ENCODE peak calls at places on chromosomes 16 and 17, in seven cellular contexts. H is CD4-positive, alpha-beta memory T cell; Y is tibial artery; W is adrenal gland; U is upper lobe of left lung; R is CD8-positive, alpha-beta memory T cell; F is K562. G is an unnamed sample.
A peak's percentile ranks its signal among the peaks of the same experiment; 100 is the strongest.

GRCh38 chr17:73841431-73842060 is 197.3 kb upstream of the SDK2 start:
- DNase-seq in W (no peak), H (no peak), R (no peak), U (no peak), Y (no peak), F (no peak), G (no peak)

GRCh38 chr16:30069575-30070462 is 4.3 kb downstream of the ALDOA start:
- DNase-seq in Y (no peak), R (no peak), H (no peak), F (no peak), W (peak; percentile 50), U (peak; percentile 82), G (no peak)

GRCh38 chr17:2180768-2181167 is 122.8 kb downstream of the SMG6 start:
- DNase-seq in R (no peak), U (no peak), Y (no peak), H (no peak), F (no peak), W (no peak), G (no peak)

GRCh38 chr17:47095268-47095667 is 93.8 kb downstream of the CDC27 start:
- DNase-seq in R (no peak), W (no peak), Y (no peak), F (no peak), H (no peak), U (no peak), G (no peak)

GRCh38 chr17:63697341-63698286 is 2.3 kb downstream of the LIMD2 start:
- DNase-seq in R (peak; percentile 84), W (peak; percentile 70), F (peak; percentile 40), H (peak; percentile 85), Y (no peak), U (peak; percentile 81), G (peak; percentile 25)

GRCh38 chr17:74981318-74981978 is 6.0 kb upstream of the CDR2L start:
- DNase-seq in F (no peak), R (no peak), H (no peak), U (no peak), W (no peak), Y (no peak), G (no peak)

GRCh38 chr17:14201595-14201994 is 35.1 kb downstream of the CDRT15 start:
- DNase-seq in H (peak; percentile 88), R (peak; percentile 65), F (no peak), Y (no peak), W (no peak), U (no peak), G (no peak)

GRCh38 chr16:53091508-53092211 is 36.9 kb downstream of the CHD9 start:
- DNase-seq in Y (peak; percentile 76), U (peak; percentile 7), W (peak; percentile 70), R (no peak), H (no peak), F (no peak), G (no peak)

GRCh38 chr17:2054740-2055493 is at the start of gene HIC1:
- DNase-seq in U (peak; percentile 97), W (peak; percentile 79), H (peak; percentile 74), Y (peak; percentile 74), R (peak; percentile 79), F (peak; percentile 51), G (no peak)

GRCh38 chr17:76791053-76791980 is 53.4 kb downstream of the MFSD11 start:
- DNase-seq in Y (no peak), W (peak; percentile 31), R (peak; percentile 16), F (peak; percentile 79), H (peak; percentile 65), U (peak; percentile 57), G (peak; percentile 68)

GRCh38 chr17:48961516-48962233 is 6.7 kb downstream of the GIP start:
- DNase-seq in H (no peak), Y (no peak), F (peak; percentile 79), W (peak; percentile 38), R (no peak), U (no peak), G (no peak)

GRCh38 chr17:80649200-80649644 is 104.6 kb downstream of the RPTOR start:
- DNase-seq in F (no peak), Y (no peak), U (no peak), H (no peak), W (no peak), R (no peak), G (no peak)

GRCh38 chr17:48791128-48792032 is 25.6 kb downstream of the TTLL6 start:
- DNase-seq in U (no peak), H (no peak), R (no peak), W (peak; percentile 91), Y (peak; percentile 79), F (peak; percentile 70), G (peak; percentile 63)

GRCh38 chr17:48570325-48571023 is 7.7 kb downstream of the HOXB4 start:
- DNase-seq in F (peak; percentile 62), Y (no peak), U (peak; percentile 57), W (peak; percentile 24), R (no peak), H (no peak), G (no peak)

GRCh38 chr16:60684002-60684401 is 1352.2 kb downstream of the CDH8 start:
- DNase-seq in Y (no peak), R (no peak), U (no peak), H (no peak), F (no peak), W (no peak), G (no peak)

GRCh38 chr16:4370570-4371480 is 823 bp upstream of the VASN start:
- DNase-seq in H (no peak), U (peak; percentile 77), F (peak; percentile 78), W (peak; percentile 69), Y (peak; percentile 94), R (no peak), G (no peak)

GRCh38 chr16:57403965-57404817 is at the start of gene CCL17:
- DNase-seq in H (no peak), U (peak; percentile 45), W (no peak), F (no peak), R (no peak), Y (no peak), G (no peak)

GRCh38 chr16:278863-279366 is 1.5 kb upstream of the ARHGDIG start:
- DNase-seq in U (peak; percentile 45), F (no peak), W (no peak), H (peak; percentile 57), R (peak; percentile 30), Y (no peak), G (peak; percentile 47)

GRCh38 chr17:44198721-44199552 is 747 bp downstream of the ATXN7L3 start:
- DNase-seq in R (peak; percentile 45), W (no peak), Y (peak; percentile 44), H (peak; percentile 73), F (peak; percentile 91), U (peak; percentile 93), G (no peak)

GRCh38 chr17:30805944-30806456 is 18.5 kb downstream of the CRLF3 start:
- DNase-seq in R (no peak), F (no peak), U (no peak), W (no peak), H (no peak), Y (no peak), G (no peak)

GRCh38 chr17:41734139-41734948 is at the start of gene HAP1:
- DNase-seq in Y (no peak), F (no peak), U (peak; percentile 88), W (no peak), R (no peak), H (no peak), G (peak; percentile 52)

GRCh38 chr16:78325532-78325931 is 226.1 kb downstream of the WWOX start:
- DNase-seq in W (no peak), H (no peak), U (no peak), R (no peak), Y (no peak), F (peak; percentile 3), G (no peak)

GRCh38 chr17:58318627-58319180 is 9.9 kb downstream of the TSPOAP1 start:
- DNase-seq in F (no peak), U (no peak), H (peak; percentile 12), W (no peak), R (no peak), Y (no peak), G (no peak)

DNA sequence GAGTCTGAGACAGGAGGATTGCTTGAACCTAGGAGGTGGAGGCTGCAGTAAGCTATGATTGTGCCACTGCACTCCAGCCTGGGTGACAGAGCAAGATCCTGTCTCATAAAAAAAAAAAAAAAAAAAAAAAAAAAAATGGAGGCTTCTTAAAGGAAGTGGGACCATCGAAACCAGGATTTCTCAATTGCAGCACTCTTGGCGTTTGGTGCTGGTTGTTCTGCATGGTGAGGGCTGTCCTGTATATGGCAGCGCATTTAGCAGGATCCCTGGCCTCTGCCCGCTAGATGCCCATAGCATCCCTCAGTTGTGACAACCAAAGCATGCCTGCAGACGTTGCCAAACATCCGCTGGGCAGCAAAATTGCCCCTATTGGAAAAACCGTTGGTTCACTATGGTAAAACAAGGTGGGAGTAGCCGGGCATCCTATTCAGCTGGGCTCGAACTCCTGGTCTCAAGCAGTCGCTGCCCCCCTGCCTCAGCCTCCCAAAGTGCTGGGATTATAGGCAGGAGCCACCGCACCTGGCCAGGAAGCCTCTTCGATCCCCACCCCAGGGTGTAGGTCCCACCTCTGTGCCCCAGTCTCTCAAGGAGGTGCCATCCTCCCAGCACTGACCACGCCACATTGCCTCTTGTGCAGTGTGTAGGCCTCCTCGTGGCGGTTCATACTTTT is 6.5 kb upstream of the NPIPB7 start:
- DNase-seq in R (no peak), H (no peak), W (no peak), F (no peak), U (no peak), Y (no peak), G (no peak)
- H3K27ac ChIP-seq in R (no peak overlapping the region), H (no peak overlapping the region), W (no peak overlapping the region), F (no peak overlapping the region), U (no peak overlapping the region), Y (no peak overlapping the region), G (no peak overlapping the region)

GRCh38 chr16:88471115-88471514 is 18.0 kb downstream of the ZFPM1 start:
- DNase-seq in Y (no peak), U (peak; percentile 76), R (no peak), H (peak; percentile 46), W (no peak), F (no peak), G (no peak)
- H3K4me1 ChIP-seq in Y (no peaks in the 10 kb centered on the region), U (no peaks in the 10 kb centered on the region), R (peaks cover 68% of the 10 kb centered on the region), H (peaks cover 67% of the 10 kb centered on the region), W (peaks cover 4% of the 10 kb centered on the region), F (peaks cover 59% of the 10 kb centered on the region), G (no peaks in the 10 kb centered on the region)

DNA sequence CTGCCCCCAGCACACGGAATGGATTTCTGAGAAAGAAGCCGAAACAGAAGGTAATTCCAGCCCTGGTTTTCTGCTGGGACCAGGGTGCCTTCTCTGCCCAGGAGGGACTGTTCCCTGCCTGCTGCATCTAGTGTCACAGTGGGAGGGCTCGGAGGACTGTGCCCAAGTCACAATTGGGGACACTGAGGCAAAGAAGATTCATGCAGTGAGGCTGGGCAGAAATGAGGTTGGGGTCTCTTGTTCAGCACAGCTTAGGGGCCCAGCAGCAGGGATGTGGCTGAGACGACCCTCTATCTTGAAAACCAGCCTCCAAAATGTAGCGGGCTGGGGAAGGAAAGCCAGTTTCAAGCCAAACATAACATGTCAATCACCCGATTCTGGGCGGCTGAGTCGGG is 592 bp downstream of the IL21R start:
- DNase-seq in F (no peak), U (no peak), Y (no peak), H (peak; percentile 48), R (peak; percentile 14), W (no peak), G (no peak)
- H3K27ac ChIP-seq in F (no peak overlapping the region), U (peak overlapping the region; percentile 78), Y (no peak overlapping the region), H (peak overlapping the region; percentile 83), R (peak overlapping the region; percentile 92), W (no peak overlapping the region), G (no peak overlapping the region)

GRCh38 chr17:39098474-39099090 is 52.9 kb downstream of the PLXDC1 start:
- DNase-seq in H (no peak), R (no peak), U (no peak), W (no peak), F (no peak), Y (no peak), G (no peak)
- H3K4me1 ChIP-seq in H (peaks cover 58% of the 10 kb centered on the region), R (peaks cover 88% of the 10 kb centered on the region), U (peaks cover 33% of the 10 kb centered on the region), W (peaks cover 34% of the 10 kb centered on the region), F (no peaks in the 10 kb centered on the region), Y (peaks cover 4% of the 10 kb centered on the region), G (no peaks in the 10 kb centered on the region)

G was measured in foreskin keratinocyte.